ENCODE peak calls at places on chromosomes 7 and 10, in six cellular contexts. One of them, this sample, is unnamed.

GRCh38 chr7:149147730-149148653 is 739 bp downstream of the ZNF398 start:
- DNase-seq in midbrain: peak; percentile 42
- DNase-seq in astrocyte of the cerebellum: no peak
- DNase-seq in G401: peak; percentile 49
- DNase-seq in activated naive CD4-positive, alpha-beta T cell treated with anti-CD3 and anti-CD28 coated beads, Interleukin-2, amount 10 ng/mL, durations not matched to agents 7 days and 5 days: peak; percentile 77
- DNase-seq in CD8-positive, alpha-beta memory T cell: peak; percentile 70
- DNase-seq in this sample: peak; percentile 68

GRCh38 chr10:3293536-3294431 is 121.2 kb upstream of the PITRM1 start:
- DNase-seq in midbrain: no peak
- DNase-seq in astrocyte of the cerebellum: no peak
- DNase-seq in G401: no peak
- DNase-seq in activated naive CD4-positive, alpha-beta T cell treated with anti-CD3 and anti-CD28 coated beads, Interleukin-2, amount 10 ng/mL, durations not matched to agents 7 days and 5 days: no peak
- DNase-seq in CD8-positive, alpha-beta memory T cell: no peak
- DNase-seq in this sample: no peak

GRCh38 chr10:24784923-24785322 is 61.2 kb upstream of the ARHGAP21 start:
- DNase-seq in midbrain: no peak
- DNase-seq in astrocyte of the cerebellum: no peak
- DNase-seq in G401: no peak
- DNase-seq in activated naive CD4-positive, alpha-beta T cell treated with anti-CD3 and anti-CD28 coated beads, Interleukin-2, amount 10 ng/mL, durations not matched to agents 7 days and 5 days: no peak
- DNase-seq in CD8-positive, alpha-beta memory T cell: no peak
- DNase-seq in this sample: no peak

GRCh38 chr10:131387018-131387529 is 75.6 kb upstream of the TCERG1L start:
- DNase-seq in midbrain: no peak
- DNase-seq in astrocyte of the cerebellum: no peak
- DNase-seq in G401: no peak
- DNase-seq in activated naive CD4-positive, alpha-beta T cell treated with anti-CD3 and anti-CD28 coated beads, Interleukin-2, amount 10 ng/mL, durations not matched to agents 7 days and 5 days: no peak
- DNase-seq in CD8-positive, alpha-beta memory T cell: no peak
- DNase-seq in this sample: no peak

GRCh38 chr10:78746178-78746763 is 322.5 kb upstream of the ZMIZ1 start:
- DNase-seq in midbrain: no peak
- DNase-seq in astrocyte of the cerebellum: no peak
- DNase-seq in G401: no peak
- DNase-seq in activated naive CD4-positive, alpha-beta T cell treated with anti-CD3 and anti-CD28 coated beads, Interleukin-2, amount 10 ng/mL, durations not matched to agents 7 days and 5 days: no peak
- DNase-seq in CD8-positive, alpha-beta memory T cell: no peak
- DNase-seq in this sample: no peak

GRCh38 chr7:34620425-34620824 is 37.6 kb upstream of the NPSR1 start:
- DNase-seq in midbrain: no peak
- DNase-seq in astrocyte of the cerebellum: no peak
- DNase-seq in G401: no peak
- DNase-seq in activated naive CD4-positive, alpha-beta T cell treated with anti-CD3 and anti-CD28 coated beads, Interleukin-2, amount 10 ng/mL, durations not matched to agents 7 days and 5 days: no peak
- DNase-seq in CD8-positive, alpha-beta memory T cell: no peak
- DNase-seq in this sample: no peak

GRCh38 chr7:84950836-84951235 is 236.0 kb downstream of the SEMA3D start:
- DNase-seq in midbrain: no peak
- DNase-seq in astrocyte of the cerebellum: no peak
- DNase-seq in G401: no peak
- DNase-seq in activated naive CD4-positive, alpha-beta T cell treated with anti-CD3 and anti-CD28 coated beads, Interleukin-2, amount 10 ng/mL, durations not matched to agents 7 days and 5 days: no peak
- DNase-seq in CD8-positive, alpha-beta memory T cell: no peak
- DNase-seq in this sample: no peak

GRCh38 chr7:155228459-155228845 is 69.2 kb upstream of the INSIG1 start:
- DNase-seq in midbrain: no peak
- DNase-seq in astrocyte of the cerebellum: no peak
- DNase-seq in G401: no peak
- DNase-seq in activated naive CD4-positive, alpha-beta T cell treated with anti-CD3 and anti-CD28 coated beads, Interleukin-2, amount 10 ng/mL, durations not matched to agents 7 days and 5 days: no peak
- DNase-seq in CD8-positive, alpha-beta memory T cell: no peak
- DNase-seq in this sample: no peak

GRCh38 chr10:91313761-91314520 is 93.5 kb downstream of the PCGF5 start:
- DNase-seq in midbrain: no peak
- DNase-seq in astrocyte of the cerebellum: peak; percentile 65
- DNase-seq in G401: no peak
- DNase-seq in activated naive CD4-positive, alpha-beta T cell treated with anti-CD3 and anti-CD28 coated beads, Interleukin-2, amount 10 ng/mL, durations not matched to agents 7 days and 5 days: no peak
- DNase-seq in CD8-positive, alpha-beta memory T cell: no peak
- DNase-seq in this sample: no peak

GRCh38 chr10:18767981-18768380 is 108.8 kb downstream of the ARL5B start:
- DNase-seq in midbrain: no peak
- DNase-seq in astrocyte of the cerebellum: no peak
- DNase-seq in G401: no peak
- DNase-seq in activated naive CD4-positive, alpha-beta T cell treated with anti-CD3 and anti-CD28 coated beads, Interleukin-2, amount 10 ng/mL, durations not matched to agents 7 days and 5 days: no peak
- DNase-seq in CD8-positive, alpha-beta memory T cell: no peak
- DNase-seq in this sample: no peak

GRCh38 chr10:92590623-92591549 is 2.0 kb upstream of the KIF11 start:
- DNase-seq in midbrain: peak; percentile 75
- DNase-seq in astrocyte of the cerebellum: no peak
- DNase-seq in G401: peak; percentile 36
- DNase-seq in activated naive CD4-positive, alpha-beta T cell treated with anti-CD3 and anti-CD28 coated beads, Interleukin-2, amount 10 ng/mL, durations not matched to agents 7 days and 5 days: peak; percentile 38
- DNase-seq in CD8-positive, alpha-beta memory T cell: no peak
- DNase-seq in this sample: peak; percentile 31

GRCh38 chr10:110411047-110411410 is 86.7 kb upstream of the DUSP5 start:
- DNase-seq in midbrain: no peak
- DNase-seq in astrocyte of the cerebellum: no peak
- DNase-seq in G401: peak; percentile 52
- DNase-seq in activated naive CD4-positive, alpha-beta T cell treated with anti-CD3 and anti-CD28 coated beads, Interleukin-2, amount 10 ng/mL, durations not matched to agents 7 days and 5 days: no peak
- DNase-seq in CD8-positive, alpha-beta memory T cell: no peak
- DNase-seq in this sample: no peak

GRCh38 chr7:31778296-31778695 is 91.3 kb downstream of the PPP1R17 start:
- DNase-seq in midbrain: no peak
- DNase-seq in astrocyte of the cerebellum: no peak
- DNase-seq in G401: no peak
- DNase-seq in activated naive CD4-positive, alpha-beta T cell treated with anti-CD3 and anti-CD28 coated beads, Interleukin-2, amount 10 ng/mL, durations not matched to agents 7 days and 5 days: no peak
- DNase-seq in CD8-positive, alpha-beta memory T cell: no peak
- DNase-seq in this sample: no peak

GRCh38 chr7:99380032-99380822 is 5.7 kb downstream of the ARPC1B start:
- DNase-seq in midbrain: peak; percentile 29
- DNase-seq in astrocyte of the cerebellum: no peak
- DNase-seq in G401: no peak
- DNase-seq in activated naive CD4-positive, alpha-beta T cell treated with anti-CD3 and anti-CD28 coated beads, Interleukin-2, amount 10 ng/mL, durations not matched to agents 7 days and 5 days: peak; percentile 59
- DNase-seq in CD8-positive, alpha-beta memory T cell: peak; percentile 36
- DNase-seq in this sample: peak; percentile 49

GRCh38 chr10:59880019-59880717 is 26.2 kb downstream of the CCDC6 start:
- DNase-seq in midbrain: no peak
- DNase-seq in astrocyte of the cerebellum: no peak
- DNase-seq in G401: no peak
- DNase-seq in activated naive CD4-positive, alpha-beta T cell treated with anti-CD3 and anti-CD28 coated beads, Interleukin-2, amount 10 ng/mL, durations not matched to agents 7 days and 5 days: no peak
- DNase-seq in CD8-positive, alpha-beta memory T cell: no peak
- DNase-seq in this sample: no peak

GRCh38 chr7:155729847-155730246 is 82.4 kb downstream of the SHH start:
- DNase-seq in midbrain: no peak
- DNase-seq in astrocyte of the cerebellum: peak; percentile 31
- DNase-seq in G401: no peak
- DNase-seq in activated naive CD4-positive, alpha-beta T cell treated with anti-CD3 and anti-CD28 coated beads, Interleukin-2, amount 10 ng/mL, durations not matched to agents 7 days and 5 days: no peak
- DNase-seq in CD8-positive, alpha-beta memory T cell: no peak
- DNase-seq in this sample: no peak

This sample was measured in activated CD8-positive, alpha-beta T cell treated with anti-CD3 and anti-CD28 coated beads, Interleukin-2, amount 10 ng/mL, durations not matched to agents 7 days and 5 days.